ENCODE peak calls at places on chromosomes 11 and 22, in six cellular contexts. J is HepG2, I is HCT116, Y is SK-N-SH, F is K562, H is H1. N is an unnamed sample.
A peak's percentile ranks its signal among the peaks of the same experiment; 100 is the strongest.

GRCh38 chr22:40414306-40414705 is 43.9 kb downstream of the SGSM3 start:
- DNase-seq in J (no peak), I (no peak), Y (no peak), F (no peak), H (no peak), N (no peak)

GRCh38 chr11:3193373-3194015 is 25.1 kb downstream of the MRGPRG start:
- DNase-seq in J (no peak), I (no peak), Y (no peak), F (no peak), H (peak; percentile 47), N (no peak)

GRCh38 chr11:42524534-42525227 is 787.1 kb upstream of the API5 start:
- DNase-seq in J (peak; percentile 41), I (no peak), Y (peak; percentile 50), F (peak; percentile 18), H (peak; percentile 74), N (peak; percentile 27)

GRCh38 chr11:114196994-114197702 is 99.1 kb upstream of the NNMT start:
- DNase-seq in J (no peak), I (no peak), Y (no peak), F (no peak), H (no peak), N (no peak)

GRCh38 chr11:79648766-79649545 is 208.1 kb upstream of the TENM4 start:
- DNase-seq in J (no peak), I (no peak), Y (no peak), F (no peak), H (no peak), N (no peak)

GRCh38 chr11:1296287-1296686 is 13.1 kb downstream of the TOLLIP start:
- DNase-seq in J (no peak), I (no peak), Y (no peak), F (no peak), H (no peak), N (no peak)

GRCh38 chr11:107953506-107953905 is 25.3 kb downstream of the RAB39A start:
- DNase-seq in J (no peak), I (no peak), Y (no peak), F (no peak), H (no peak), N (no peak)

GRCh38 chr11:121559812-121560211 is 107.0 kb upstream of the SORL1-AS1 start:
- DNase-seq in J (no peak), I (no peak), Y (no peak), F (no peak), H (no peak), N (no peak)

GRCh38 chr11:120180571-120181445 is 30.0 kb upstream of the OAF start:
- DNase-seq in J (peak; percentile 20), I (no peak), Y (no peak), F (no peak), H (no peak), N (no peak)

GRCh38 chr11:105181100-105181499 is 41.5 kb upstream of the CARD18 start:
- DNase-seq in J (no peak), I (no peak), Y (no peak), F (no peak), H (no peak), N (no peak)

GRCh38 chr22:39173787-39174497 is 21.5 kb upstream of the CBX7 start:
- DNase-seq in J (no peak), I (no peak), Y (no peak), F (no peak), H (no peak), N (no peak)

GRCh38 chr22:49717322-49717919 is 110.3 kb downstream of the BRD1 start:
- DNase-seq in J (no peak), I (no peak), Y (no peak), F (no peak), H (no peak), N (no peak)

GRCh38 chr22:37742374-37743092 is 45.7 kb downstream of the TRIOBP start:
- DNase-seq in J (no peak), I (peak; percentile 96), Y (no peak), F (no peak), H (no peak), N (no peak)

GRCh38 chr22:44351685-44352377 is 39.1 kb upstream of the SHISAL1 start:
- DNase-seq in J (no peak), I (no peak), Y (peak; percentile 49), F (no peak), H (no peak), N (no peak)

GRCh38 chr11:33753304-33753703 is 17.1 kb upstream of the CD59 start:
- DNase-seq in J (no peak), I (no peak), Y (no peak), F (no peak), H (no peak), N (no peak)

GRCh38 chr11:72080326-72081183 is at the start of the genes LRRC51 and NUMA1:
- DNase-seq in J (peak; percentile 99), I (peak; percentile 100), Y (peak; percentile 92), F (peak; percentile 94), H (peak; percentile 98), N (peak; percentile 59)

GRCh38 chr11:128187829-128188228 is 399.5 kb downstream of the ETS1 start:
- DNase-seq in J (no peak), I (no peak), Y (peak; percentile 69), F (no peak), H (no peak), N (no peak)

GRCh38 chr11:23455291-23455864 is 595.1 kb upstream of the CCDC179 start:
- DNase-seq in J (no peak), I (no peak), Y (no peak), F (no peak), H (no peak), N (peak; percentile 20)

GRCh38 chr22:37887610-37888378 is 18.3 kb upstream of the MICALL1 start:
- DNase-seq in J (no peak), I (no peak), Y (no peak), F (no peak), H (no peak), N (peak; percentile 95)

GRCh38 chr11:62125881-62126280 is 2.1 kb downstream of the INCENP start:
- DNase-seq in J (no peak), I (no peak), Y (no peak), F (no peak), H (no peak), N (no peak)

GRCh38 chr11:123251656-123252344 is 56.8 kb upstream of the CLMP start:
- DNase-seq in J (no peak), I (no peak), Y (no peak), F (no peak), H (no peak), N (no peak)

GRCh38 chr11:117574551-117574950 is 222.5 kb downstream of the DSCAML1 start:
- DNase-seq in J (no peak), I (no peak), Y (no peak), F (no peak), H (no peak), N (no peak)

GRCh38 chr11:117570701-117571100 is 226.3 kb downstream of the DSCAML1 start:
- DNase-seq in J (no peak), I (no peak), Y (no peak), F (no peak), H (no peak), N (no peak)

GRCh38 chr11:117573326-117573725 is 223.7 kb downstream of the DSCAML1 start:
- DNase-seq in J (no peak), I (no peak), Y (no peak), F (no peak), H (no peak), N (no peak)

GRCh38 chr11:117572671-117573070 is 224.3 kb downstream of the DSCAML1 start:
- DNase-seq in J (no peak), I (no peak), Y (no peak), F (no peak), H (no peak), N (no peak)

DNA sequence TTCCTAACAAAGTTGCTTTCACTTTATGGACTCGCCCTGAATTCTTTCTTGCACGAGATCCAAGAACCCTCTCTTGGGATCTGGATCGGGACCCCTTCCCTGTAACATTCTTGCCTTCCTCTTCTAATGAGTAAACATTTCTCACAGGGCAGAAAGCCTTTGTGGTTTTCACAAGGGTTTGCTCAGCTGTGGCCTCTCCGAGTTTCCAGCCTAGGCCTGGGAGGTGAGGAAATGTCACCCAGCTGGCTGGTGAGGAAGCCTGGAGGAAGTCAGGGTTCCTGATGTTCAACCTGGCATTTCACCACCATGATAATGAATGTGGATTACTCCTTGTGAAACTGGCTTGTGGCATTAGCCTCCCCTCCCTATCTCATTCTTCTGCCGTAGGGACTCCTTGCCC is 224.9 kb downstream of the DSCAML1 start:
- DNase-seq in J (no peak), I (no peak), Y (no peak), F (no peak), H (no peak), N (peak; percentile 23)
- TF ChIP-seq JUND in J (no peak), I (no peak), Y (no peak), F (no peak), H (no peak), N (no peak)

DNA sequence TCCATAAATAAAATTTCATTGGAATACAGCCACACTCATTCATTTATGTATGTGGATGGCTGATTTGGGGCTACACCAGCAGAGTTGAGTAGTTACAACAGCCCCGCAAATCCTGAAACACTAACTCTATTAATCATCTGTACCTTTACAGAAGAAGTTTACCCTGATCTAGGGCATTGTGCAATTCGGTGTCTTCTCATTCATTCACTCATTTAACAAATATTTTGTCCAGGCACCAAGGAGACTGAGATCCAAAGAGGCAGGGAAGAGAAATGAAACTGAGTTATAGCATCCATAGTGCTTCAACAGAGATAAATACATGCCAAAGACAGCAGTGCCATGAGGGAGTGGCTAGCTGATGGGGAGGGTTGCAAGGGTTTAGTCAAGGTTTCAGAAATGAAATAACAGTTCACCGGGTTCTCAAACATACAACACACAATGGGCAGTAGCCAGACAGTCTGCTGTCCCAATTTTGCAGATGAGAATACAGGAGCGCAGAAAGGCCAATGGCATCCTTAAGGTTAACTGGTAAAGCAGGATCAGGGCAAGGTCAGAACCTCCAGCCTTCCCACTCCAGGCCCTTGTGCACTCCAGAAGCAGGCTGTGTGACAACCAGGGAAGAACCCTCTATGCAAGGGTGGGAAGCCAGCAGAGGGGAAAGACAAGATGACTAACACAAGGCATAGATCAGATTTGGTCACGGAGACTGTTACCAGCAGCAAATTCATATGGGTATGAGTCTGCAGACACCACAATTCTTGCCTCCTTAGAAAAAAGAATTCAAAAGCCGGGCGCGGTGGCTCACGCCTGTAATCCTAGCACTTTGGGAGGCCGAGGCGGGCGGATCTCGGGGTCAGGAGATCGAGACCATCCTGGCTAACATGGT is 40.0 kb upstream of the MTNR1B start:
- DNase-seq in J (no peak), I (no peak), Y (no peak), F (no peak), H (no peak), N (no peak)
- TF ChIP-seq JUND in J (no peak), I (no peak), Y (no peak), F (no peak), H (no peak), N (no peak)

GRCh38 chr11:125778728-125779127 is at the start of gene PATE2:
- DNase-seq in J (no peak), I (no peak), Y (no peak), F (no peak), H (no peak), N (no peak)

GRCh38 chr11:125773516-125773915 is 5.1 kb downstream of the PATE2 start:
- DNase-seq in J (no peak), I (no peak), Y (no peak), F (no peak), H (no peak), N (no peak)

GRCh38 chr11:125772834-125773505 is 5.7 kb downstream of the PATE2 start:
- DNase-seq in J (no peak), I (no peak), Y (no peak), F (no peak), H (no peak), N (no peak)

GRCh38 chr11:125777309-125777708 is 1.3 kb downstream of the PATE2 start:
- DNase-seq in J (no peak), I (no peak), Y (no peak), F (no peak), H (no peak), N (no peak)
- TF ChIP-seq JUND in J (no peak), I (no peak), Y (no peak), F (no peak), H (no peak), N (no peak)

GRCh38 chr11:27882066-27882697 is 181.9 kb upstream of the BDNF start:
- DNase-seq in J (no peak), I (peak; percentile 52), Y (no peak), F (no peak), H (no peak), N (no peak)
- TF ChIP-seq JUND in J (no peak), I (peak; percentile 35), Y (no peak), F (no peak), H (no peak), N (no peak)

N was measured in T47D.